ENCODE peak calls at places on chromosomes 5 and 9, in four cellular contexts. N, U, Z and M are unnamed samples.

GRCh38 chr5:100900142-100900795 is 2.8 kb downstream of the ST8SIA4 start:
- DNase-seq in N (no peak), U (no peak), Z (no peak), M (no peak)

GRCh38 chr5:22023784-22024183 is 829.4 kb downstream of the CDH12 start:
- DNase-seq in N (no peak), U (no peak), Z (no peak), M (no peak)

GRCh38 chr5:1036504-1037122 is 28.0 kb downstream of the NKD2 start:
- DNase-seq in N (no peak), U (no peak), Z (no peak), M (no peak)

GRCh38 chr5:174735498-174736350 is 11.3 kb downstream of the MSX2 start:
- DNase-seq in N (no peak), U (no peak), Z (no peak), M (no peak)

GRCh38 chr5:61162832-61163567 is 732 bp upstream of the SMIM15 start:
- DNase-seq in N (no peak), U (no peak), Z (no peak), M (no peak)

GRCh38 chr9:3992924-3993323 is 306.9 kb downstream of the GLIS3 start:
- DNase-seq in N (no peak), U (no peak), Z (no peak), M (no peak)

GRCh38 chr5:151405334-151405872 is 42.0 kb upstream of the SLC36A1 start:
- DNase-seq in N (no peak), U (no peak), Z (no peak), M (no peak)

GRCh38 chr5:115685480-115685879 is 59.6 kb upstream of the TMED7 start:
- DNase-seq in N (no peak), U (no peak), Z (no peak), M (no peak)

GRCh38 chr5:102946414-102946813 is 173.5 kb downstream of the GIN1 start:
- DNase-seq in N (no peak), U (no peak), Z (no peak), M (no peak)

GRCh38 chr9:20442461-20443319 is 179.6 kb downstream of the MLLT3 start:
- DNase-seq in N (no peak), U (no peak), Z (no peak), M (no peak)

GRCh38 chr5:11496127-11496719 is 408.0 kb downstream of the CTNND2 start:
- DNase-seq in N (no peak), U (no peak), Z (no peak), M (no peak)

GRCh38 chr9:121498487-121499176 is 1.0 kb downstream of the GGTA1 start:
- DNase-seq in N (no peak), U (no peak), Z (no peak), M (no peak)

GRCh38 chr9:108620767-108621166 is 235.0 kb downstream of the ACTL7B start:
- DNase-seq in N (no peak), U (no peak), Z (no peak), M (no peak)

GRCh38 chr5:111606194-111606593 is 93.9 kb upstream of the STARD4 start:
- DNase-seq in N (no peak), U (no peak), Z (no peak), M (no peak)

GRCh38 chr5:156479864-156480263 is 152.9 kb downstream of the SGCD start:
- DNase-seq in N (no peak), U (no peak), Z (no peak), M (no peak)

GRCh38 chr9:7185612-7186011 is 427.8 kb downstream of the KDM4C start:
- DNase-seq in N (peak), U (peak), Z (no peak), M (no peak)

GRCh38 chr5:1772634-1773033 is 27.0 kb downstream of the MRPL36 start:
- DNase-seq in N (no peak), U (no peak), Z (no peak), M (no peak)

GRCh38 chr5:177403194-177403825 is 2.8 kb upstream of the PFN3 start:
- DNase-seq in N (no peak), U (no peak), Z (peak), M (peak)

GRCh38 chr5:174139623-174140022 is 94.1 kb downstream of the NSG2 start:
- DNase-seq in N (no peak), U (no peak), Z (no peak), M (no peak)

GRCh38 chr5:124732891-124733670 is 13.4 kb downstream of the ZNF608 start:
- DNase-seq in N (no peak), U (no peak), Z (no peak), M (no peak)

GRCh38 chr9:127977877-127978647 is 2.7 kb downstream of the EEIG1 start:
- DNase-seq in N (no peak), U (no peak), Z (no peak), M (no peak)

GRCh38 chr5:61991426-61991825 is 314.6 kb upstream of the KIF2A start:
- DNase-seq in N (no peak), U (no peak), Z (no peak), M (no peak)

GRCh38 chr5:143775258-143775657 is 36.7 kb upstream of the HMHB1 start:
- DNase-seq in N (no peak), U (no peak), Z (no peak), M (no peak)

GRCh38 chr5:19978466-19978865 is 9.5 kb downstream of the CDH18 start:
- DNase-seq in N (no peak), U (no peak), Z (no peak), M (no peak)

GRCh38 chr5:63774939-63775338 is 187.3 kb downstream of the HTR1A start:
- DNase-seq in N (no peak), U (no peak), Z (no peak), M (no peak)

GRCh38 chr5:10577371-10578291 is 13.8 kb downstream of the ANKRD33B start:
- DNase-seq in N (no peak), U (no peak), Z (no peak), M (no peak)

GRCh38 chr5:138832218-138832617 is 42.9 kb downstream of the LRRTM2 start:
- DNase-seq in N (no peak), U (no peak), Z (no peak), M (no peak)

GRCh38 chr9:21110708-21111576 is 30.7 kb downstream of the IFNW1 start:
- DNase-seq in N (peak), U (peak), Z (no peak), M (no peak)

GRCh38 chr9:19184144-19184917 is 46.2 kb upstream of the DENND4C start:
- DNase-seq in N (no peak), U (peak), Z (peak), M (peak)

GRCh38 chr9:136742640-136743391 is at the start of gene LCN10:
- DNase-seq in N (no peak), U (no peak), Z (no peak), M (no peak)

GRCh38 chr9:119400607-119401006 is 31.4 kb upstream of the BRINP1 start:
- DNase-seq in N (no peak), U (no peak), Z (no peak), M (no peak)

GRCh38 chr5:155728857-155729683 is 597.9 kb upstream of the SGCD start:
- DNase-seq in N (no peak), U (no peak), Z (no peak), M (no peak)

GRCh38 chr5:180799902-180800801 is 2.5 kb downstream of the MGAT1 start:
- DNase-seq in N (no peak), U (no peak), Z (no peak), M (no peak)

GRCh38 chr5:136036991-136037705 is 8.4 kb downstream of the TGFBI start:
- DNase-seq in N (no peak), U (no peak), Z (no peak), M (peak)

GRCh38 chr5:133366438-133366837 is 245.9 kb downstream of the FSTL4 start:
- DNase-seq in N (no peak), U (no peak), Z (no peak), M (no peak)

GRCh38 chr9:93082841-93083411 is 13.1 kb upstream of the CARD19 start:
- DNase-seq in N (no peak), U (no peak), Z (no peak), M (peak)